ENCODE peak calls at places on chromosomes 12 and 14, in ten cellular contexts. Y is amniotic stem cell; C is AG04450; D is adipocyte; X is HFFc6; Z is activated CD4-positive, alpha-beta T cell treated with anti-CD3 and anti-CD28 coated beads for 1 hour; W is T-cell; O is effector CD4-positive, alpha-beta T cell; I is GM23248; H is fibroblast of mammary gland. U is an unnamed sample.

GRCh38 chr14:101112351-101113107 is 209.0 kb upstream of the RTL1 start:
- DNase-seq in O (no peak), X (no peak), C (no peak), D (no peak), H (no peak), Y (no peak), I (no peak), W (no peak), Z (no peak), U (peak)

GRCh38 chr12:116918464-116918863 is 7.7 kb downstream of the FBXW8 start:
- DNase-seq in W (no peak), X (no peak), H (no peak), C (no peak), Z (no peak), D (no peak), O (no peak), Y (no peak), I (no peak), U (no peak)

GRCh38 chr12:45726594-45727300 is 2.8 kb upstream of the ARID2 start:
- DNase-seq in C (no peak), O (peak), Y (no peak), D (peak), W (no peak), I (peak), Z (peak), H (peak), X (peak), U (no peak)

GRCh38 chr12:5912011-5912410 is 33.0 kb downstream of the ANO2 start:
- DNase-seq in H (no peak), O (no peak), D (no peak), Z (no peak), W (no peak), I (no peak), C (no peak), Y (no peak), X (no peak), U (peak)

GRCh38 chr14:34873591-34874385 is 1.4 kb downstream of the BAZ1A start:
- DNase-seq in Z (peak), C (no peak), X (no peak), Y (peak), W (peak), H (peak), I (peak), D (peak), O (peak), U (peak)

GRCh38 chr12:3137814-3138445 is 60.8 kb downstream of the TSPAN9 start:
- DNase-seq in D (no peak), H (no peak), Z (no peak), X (no peak), O (no peak), I (no peak), Y (no peak), W (no peak), C (no peak), U (no peak)

GRCh38 chr12:109663766-109664165 is 49.9 kb upstream of the FAM222A start:
- DNase-seq in X (no peak), I (no peak), W (no peak), C (no peak), Y (no peak), Z (no peak), O (no peak), H (no peak), D (no peak), U (no peak)

GRCh38 chr14:51211149-51211548 is 28.9 kb upstream of the TMX1 start:
- DNase-seq in I (peak), H (peak), X (no peak), Z (no peak), W (no peak), C (no peak), O (no peak), D (peak), Y (no peak), U (no peak)

GRCh38 chr12:49636574-49636973 is 13.2 kb downstream of the PRPF40B start:
- DNase-seq in H (no peak), Z (no peak), X (no peak), O (no peak), D (no peak), C (no peak), W (no peak), I (no peak), Y (no peak), U (no peak)

GRCh38 chr12:94584370-94584769 is 66.0 kb downstream of the TMCC3 start:
- DNase-seq in Y (no peak), W (no peak), Z (no peak), I (no peak), O (no peak), H (no peak), D (no peak), X (no peak), C (no peak), U (no peak)

GRCh38 chr12:57885207-57885606 is 38.7 kb upstream of the CTDSP2 start:
- DNase-seq in X (no peak), Z (no peak), I (no peak), H (no peak), C (no peak), Y (no peak), D (no peak), O (no peak), W (no peak), U (no peak)

GRCh38 chr12:123762715-123763052 is 583 bp downstream of the DNAH10 start:
- DNase-seq in Z (no peak), D (no peak), Y (no peak), H (no peak), I (no peak), W (no peak), X (no peak), O (no peak), C (no peak), U (no peak)

GRCh38 chr14:34966413-34966812 is 16.4 kb upstream of the SRP54 start:
- DNase-seq in C (no peak), Z (no peak), O (no peak), D (no peak), H (no peak), X (no peak), Y (no peak), W (no peak), I (no peak), U (no peak)

GRCh38 chr12:89208661-89209096 is 143.6 kb downstream of the DUSP6 start:
- DNase-seq in I (peak), D (peak), C (no peak), Y (no peak), W (no peak), X (no peak), O (no peak), H (peak), Z (no peak), U (no peak)

GRCh38 chr12:20450591-20450990 is 82.3 kb downstream of the PDE3A start:
- DNase-seq in O (no peak), C (no peak), D (peak), H (peak), W (no peak), I (no peak), X (no peak), Z (no peak), Y (peak), U (no peak)

GRCh38 chr12:10113920-10114319 is 15.1 kb upstream of the CLEC1A start:
- DNase-seq in X (no peak), I (no peak), O (no peak), D (no peak), Z (no peak), C (no peak), Y (no peak), H (no peak), W (no peak), U (no peak)

GRCh38 chr12:109736552-109737108 is 23.0 kb downstream of the FAM222A start:
- DNase-seq in D (peak), O (no peak), X (peak), C (no peak), I (peak), W (no peak), Y (no peak), Z (no peak), H (peak), U (no peak)

GRCh38 chr12:27869567-27869966 is 89.5 kb upstream of the MANSC4 start:
- DNase-seq in X (no peak), W (no peak), I (peak), Z (no peak), H (no peak), D (no peak), Y (no peak), O (no peak), C (no peak), U (no peak)

GRCh38 chr14:36515896-36516718 is 3.9 kb downstream of the NKX2-1 start:
- DNase-seq in I (no peak), C (no peak), Z (no peak), D (no peak), X (no peak), W (no peak), Y (no peak), H (no peak), O (no peak), U (no peak)

GRCh38 chr14:50835280-50835679 is 4.3 kb upstream of the NIN start:
- DNase-seq in C (no peak), I (peak), W (no peak), Z (no peak), O (no peak), H (peak), X (no peak), D (no peak), Y (no peak), U (no peak)

GRCh38 chr12:8980137-8980536 is 9.2 kb upstream of the KLRG1 start:
- DNase-seq in O (no peak), H (no peak), Y (no peak), X (no peak), Z (no peak), I (no peak), D (no peak), W (no peak), C (no peak), U (no peak)

GRCh38 chr12:129258781-129259318 is 405.6 kb downstream of the GLT1D1 start:
- DNase-seq in W (no peak), D (no peak), Y (no peak), Z (no peak), X (no peak), O (no peak), I (no peak), C (no peak), H (no peak), U (no peak)

GRCh38 chr12:112705037-112705632 is 86.4 kb upstream of the RPH3A start:
- DNase-seq in I (no peak), D (no peak), H (no peak), Z (no peak), Y (no peak), X (no peak), W (no peak), C (no peak), O (no peak), U (no peak)